ENCODE peak calls at places on chromosomes 1 and 21, in ten cellular contexts. J, V, N, S, W, L, G, U, H and F are unnamed samples.

GRCh38 chr1:223146745-223147144 is 3.7 kb upstream of the TLR5 start:
- DNase-seq in J (no peak), V (no peak), N (no peak), S (no peak), W (no peak), L (no peak), G (no peak), U (no peak), H (no peak), F (no peak)

GRCh38 chr1:153790996-153791855 is 16.0 kb downstream of the SLC27A3 start:
- DNase-seq in J (no peak), V (peak; percentile 84), N (no peak), S (peak; percentile 96), W (peak; percentile 97), L (no peak), G (no peak), U (no peak), H (peak; percentile 69), F (peak; percentile 93)

GRCh38 chr1:15172405-15173259 is 19.1 kb downstream of the TMEM51 start:
- DNase-seq in J (no peak), V (no peak), N (no peak), S (no peak), W (peak; percentile 29), L (no peak), G (no peak), U (peak; percentile 43), H (no peak), F (no peak)

GRCh38 chr1:109780982-109781381 is 17.3 kb upstream of the EPS8L3 start:
- DNase-seq in J (no peak), V (no peak), N (no peak), S (no peak), W (no peak), L (no peak), G (no peak), U (no peak), H (no peak), F (no peak)

GRCh38 chr1:179761296-179761695 is 18.2 kb downstream of the FAM163A start:
- DNase-seq in J (no peak), V (no peak), N (no peak), S (no peak), W (no peak), L (no peak), G (no peak), U (no peak), H (no peak), F (no peak)

GRCh38 chr1:25914074-25914995 is 8.1 kb upstream of the STMN1 start:
- DNase-seq in J (no peak), V (no peak), N (no peak), S (peak; percentile 60), W (no peak), L (no peak), G (no peak), U (no peak), H (no peak), F (no peak)

GRCh38 chr21:26769613-26770188 is 75.5 kb downstream of the ADAMTS1 start:
- DNase-seq in J (no peak), V (no peak), N (no peak), S (peak; percentile 64), W (no peak), L (peak; percentile 27), G (peak; percentile 39), U (no peak), H (no peak), F (no peak)

GRCh38 chr1:39971138-39971537 is 16.2 kb downstream of the MFSD2A start:
- DNase-seq in J (no peak), V (no peak), N (no peak), S (no peak), W (no peak), L (no peak), G (no peak), U (no peak), H (no peak), F (no peak)

GRCh38 chr1:91617242-91617837 is 116.7 kb downstream of the CDC7 start:
- DNase-seq in J (no peak), V (no peak), N (peak; percentile 7), S (no peak), W (no peak), L (no peak), G (peak; percentile 11), U (no peak), H (no peak), F (peak; percentile 62)